ENCODE peak calls at places on chromosomes 12 and 14, in ten cellular contexts. C, G, W, S, Q, N, T, F, V and L are unnamed samples.

GRCh38 chr14:101193126-101193844 is 289.8 kb upstream of the RTL1 start:
- DNase-seq in Q (no peak), G (no peak), F (no peak), T (peak; percentile 81), C (no peak), S (no peak), W (peak; percentile 28), V (peak; percentile 65), N (peak; percentile 54), L (no peak)

GRCh38 chr14:33717866-33718265 is 233.0 kb downstream of the EGLN3 start:
- DNase-seq in G (no peak), Q (no peak), V (no peak), S (no peak), N (no peak), W (no peak), C (no peak), F (no peak), T (no peak), L (no peak)

GRCh38 chr12:48996794-48997718 is 2.1 kb downstream of the DDN start:
- DNase-seq in F (peak; percentile 63), W (peak; percentile 79), V (peak; percentile 93), G (peak; percentile 78), T (peak; percentile 93), N (no peak), S (peak; percentile 81), Q (peak; percentile 86), C (peak; percentile 67), L (peak; percentile 97)

GRCh38 chr12:120495189-120495722 is 657 bp upstream of the DYNLL1 start:
- DNase-seq in W (no peak), S (no peak), C (no peak), V (no peak), T (no peak), N (no peak), F (no peak), G (no peak), Q (no peak), L (no peak)

GRCh38 chr12:59650594-59651229 is 54.9 kb downstream of the SLC16A7 start:
- DNase-seq in N (no peak), C (peak; percentile 15), F (no peak), S (no peak), T (no peak), Q (no peak), G (no peak), W (no peak), V (no peak), L (no peak)

GRCh38 chr12:6946033-6946919 is 2.5 kb downstream of the C12orf57 start:
- DNase-seq in S (peak; percentile 57), V (peak; percentile 96), C (no peak), T (no peak), N (no peak), Q (peak; percentile 96), G (peak; percentile 38), W (peak; percentile 97), F (peak; percentile 55), L (peak; percentile 100)

GRCh38 chr14:68682166-68683103 is 110.4 kb downstream of the ZFP36L1 start:
- DNase-seq in S (peak; percentile 64), T (no peak), C (peak; percentile 95), Q (no peak), W (no peak), V (no peak), F (no peak), G (no peak), N (no peak), L (no peak)

GRCh38 chr12:108179305-108179704 is 50.2 kb downstream of the WSCD2 start:
- DNase-seq in V (no peak), T (no peak), N (no peak), W (no peak), C (no peak), F (no peak), S (no peak), Q (no peak), G (no peak), L (no peak)

GRCh38 chr12:46409342-46409741 is 36.8 kb upstream of the SLC38A2 start:
- DNase-seq in S (no peak), N (no peak), V (no peak), C (no peak), Q (no peak), G (no peak), W (no peak), T (no peak), F (no peak), L (no peak)

GRCh38 chr12:46404733-46405132 is 32.2 kb upstream of the SLC38A2 start:
- DNase-seq in G (no peak), C (no peak), V (no peak), F (no peak), Q (no peak), W (no peak), T (no peak), N (no peak), S (no peak), L (no peak)

GRCh38 chr12:46406352-46407027 is 33.9 kb upstream of the SLC38A2 start:
- DNase-seq in S (no peak), V (no peak), G (no peak), F (no peak), Q (no peak), T (no peak), W (no peak), C (no peak), N (no peak), L (peak; percentile 70)

GRCh38 chr12:46409974-46410373 is 37.4 kb upstream of the SLC38A2 start:
- DNase-seq in C (no peak), F (no peak), V (no peak), G (no peak), S (no peak), W (no peak), Q (no peak), N (no peak), T (no peak), L (no peak)

GRCh38 chr12:46407360-46407759 is 34.8 kb upstream of the SLC38A2 start:
- DNase-seq in Q (no peak), V (no peak), W (no peak), S (no peak), N (no peak), C (no peak), G (no peak), T (no peak), F (no peak), L (no peak)
- H3K4me1 ChIP-seq in Q (peaks cover 14% of the 10 kb centered on the region), V (peaks cover 25% of the 10 kb centered on the region), W (no peaks in the 10 kb centered on the region), S (peaks cover 9% of the 10 kb centered on the region), N (peaks cover 28% of the 10 kb centered on the region), C (peaks cover 18% of the 10 kb centered on the region), G (peaks cover 38% of the 10 kb centered on the region), T (peaks cover 14% of the 10 kb centered on the region), F (peaks cover 9% of the 10 kb centered on the region), L (peaks cover 16% of the 10 kb centered on the region)

GRCh38 chr14:59276235-59276634 is 87.8 kb downstream of the DAAM1 start:
- DNase-seq in Q (no peak), G (no peak), N (no peak), F (no peak), C (no peak), V (no peak), W (no peak), S (no peak), T (no peak), L (no peak)

GRCh38 chr14:59278111-59278510 is 89.6 kb downstream of the DAAM1 start:
- DNase-seq in W (no peak), V (no peak), F (no peak), C (peak; percentile 94), T (no peak), G (no peak), N (no peak), Q (no peak), S (no peak), L (no peak)

GRCh38 chr14:59274991-59275391 is 86.5 kb downstream of the DAAM1 start:
- DNase-seq in C (no peak), S (peak; percentile 39), V (peak; percentile 69), G (peak; percentile 42), N (no peak), W (no peak), T (no peak), Q (peak; percentile 51), F (no peak), L (no peak)

GRCh38 chr14:59275668-59276067 is 87.2 kb downstream of the DAAM1 start:
- DNase-seq in G (no peak), W (no peak), C (peak; percentile 93), N (no peak), S (no peak), V (no peak), F (no peak), Q (no peak), T (no peak), L (no peak)

GRCh38 chr14:59277659-59278058 is 89.2 kb downstream of the DAAM1 start:
- DNase-seq in G (no peak), V (no peak), N (no peak), W (no peak), T (no peak), F (no peak), C (no peak), Q (no peak), S (no peak), L (no peak)
- H3K4me1 ChIP-seq in G (peaks cover 48% of the 10 kb centered on the region), V (peaks cover 9% of the 10 kb centered on the region), N (peaks cover 59% of the 10 kb centered on the region), W (no peaks in the 10 kb centered on the region), T (peaks cover 86% of the 10 kb centered on the region), F (no peaks in the 10 kb centered on the region), C (peaks cover 25% of the 10 kb centered on the region), Q (peaks cover 40% of the 10 kb centered on the region), S (peaks cover 5% of the 10 kb centered on the region), L (peaks cover 15% of the 10 kb centered on the region)

DNA sequence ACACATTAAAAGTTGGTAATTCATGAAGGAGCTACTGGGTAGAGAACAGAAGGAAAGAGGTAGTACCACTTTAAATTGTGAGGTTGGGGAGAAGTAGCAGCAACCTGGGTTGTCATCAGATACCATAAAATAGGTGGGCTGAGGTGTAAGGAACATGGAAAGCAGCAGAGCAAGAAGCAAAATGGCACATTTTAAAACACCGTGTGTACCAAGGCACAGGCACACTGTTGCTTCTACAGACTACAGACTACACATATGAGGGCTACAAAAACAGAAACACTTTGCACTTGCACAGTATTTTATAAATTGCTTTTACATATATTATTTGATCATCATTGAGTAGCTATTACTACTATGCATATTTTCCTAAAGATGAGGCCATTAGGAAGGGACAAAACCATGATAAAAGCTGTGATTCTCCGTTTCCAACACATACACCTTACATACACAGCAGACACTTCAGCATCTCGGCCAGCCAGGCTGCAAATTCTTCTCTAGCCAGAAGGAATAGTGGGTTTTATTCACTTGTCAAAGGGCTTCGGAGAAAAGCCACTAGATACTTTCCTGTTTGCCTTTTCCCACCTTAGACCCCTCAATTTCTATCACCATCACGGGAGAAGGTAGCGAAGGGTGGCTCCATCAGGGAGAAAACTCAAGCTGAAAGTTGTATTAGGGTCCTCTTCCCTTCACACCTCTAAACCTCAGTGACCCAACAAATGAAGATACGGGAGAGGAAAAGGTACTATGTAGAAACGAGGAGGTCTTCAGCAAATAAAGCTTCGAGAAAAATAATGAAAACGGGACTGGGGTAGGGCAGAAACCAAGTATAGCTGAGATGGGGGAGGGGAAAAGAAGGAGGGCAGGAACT is 1.6 kb downstream of the PYM1 start:
- DNase-seq in T (no peak), Q (no peak), S (no peak), V (no peak), N (no peak), F (no peak), G (no peak), W (no peak), C (no peak), L (peak; percentile 54)
- H3K4me1 ChIP-seq in T (peaks cover 52% of the 10 kb centered on the region), Q (peaks cover 48% of the 10 kb centered on the region), S (peaks cover 3% of the 10 kb centered on the region), V (peaks cover 73% of the 10 kb centered on the region), N (peaks cover 56% of the 10 kb centered on the region), F (peaks cover 54% of the 10 kb centered on the region), G (peaks cover 32% of the 10 kb centered on the region), W (no peaks in the 10 kb centered on the region), C (peaks cover 8% of the 10 kb centered on the region), L (peaks cover 4% of the 10 kb centered on the region)

GRCh38 chr12:46549527-46550265 is 177.1 kb upstream of the SLC38A2 start:
- DNase-seq in F (no peak), Q (no peak), V (no peak), S (no peak), N (no peak), C (peak; percentile 97), G (no peak), W (no peak), T (no peak), L (no peak)

GRCh38 chr12:46547421-46548340 is 175.1 kb upstream of the SLC38A2 start:
- DNase-seq in C (no peak), W (no peak), G (no peak), F (no peak), N (no peak), V (no peak), S (no peak), Q (no peak), T (no peak), L (no peak)

GRCh38 chr12:46550266-46550879 is 177.8 kb upstream of the SLC38A2 start:
- DNase-seq in Q (no peak), T (no peak), F (no peak), N (no peak), V (no peak), W (no peak), S (no peak), C (no peak), G (no peak), L (no peak)

DNA sequence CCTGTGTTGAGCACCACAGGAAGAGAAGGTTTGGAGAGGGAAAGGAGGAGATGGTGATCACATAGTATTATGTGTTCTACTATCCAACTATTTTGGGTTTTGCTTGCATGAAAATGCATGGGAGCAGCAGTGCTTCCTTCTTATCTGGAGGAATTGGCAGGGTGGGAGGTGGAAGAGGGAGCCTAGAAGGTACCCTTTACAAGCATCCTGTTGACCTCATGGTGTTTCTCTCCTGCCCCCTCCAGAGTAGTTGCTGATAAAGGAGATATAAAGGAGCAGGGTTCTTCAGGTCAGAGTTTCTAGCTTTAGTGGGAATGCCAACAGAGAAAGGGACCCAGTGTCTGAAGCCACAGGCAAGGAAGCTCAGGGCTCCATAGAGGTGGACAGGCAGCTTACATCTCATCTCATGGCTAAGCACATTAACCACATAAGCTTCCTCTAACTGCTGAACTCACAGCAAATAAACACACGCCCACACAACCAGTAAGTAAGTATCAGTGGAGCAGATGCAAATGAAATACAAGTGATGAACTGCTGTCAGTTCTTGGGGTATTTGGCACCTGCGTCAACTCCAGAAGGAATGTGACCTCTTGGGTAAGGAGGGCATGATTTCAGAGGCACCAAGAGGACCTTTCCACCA is 174.2 kb upstream of the SLC38A2 start:
- DNase-seq in C (peak; percentile 80), T (no peak), F (no peak), S (no peak), G (no peak), Q (no peak), V (no peak), W (no peak), N (no peak), L (no peak)
- H3K4me1 ChIP-seq in C (peaks cover 20% of the 10 kb centered on the region), T (peaks cover 2% of the 10 kb centered on the region), F (peaks cover 17% of the 10 kb centered on the region), S (no peaks in the 10 kb centered on the region), G (peaks cover 9% of the 10 kb centered on the region), Q (no peaks in the 10 kb centered on the region), V (peaks cover 12% of the 10 kb centered on the region), W (no peaks in the 10 kb centered on the region), N (peaks cover 30% of the 10 kb centered on the region), L (no peaks in the 10 kb centered on the region)